ENCODE peak calls at places on chromosomes 2 and 18, in five cellular contexts. K, P, V, W and A are unnamed samples.

GRCh38 chr2:205970348-205970747 is 115.6 kb downstream of the INO80D start:
- DNase-seq in W (no peak), P (no peak), V (no peak), K (no peak), A (no peak)

GRCh38 chr2:164609790-164610189 is 11.5 kb downstream of the GRB14 start:
- DNase-seq in P (no peak), V (no peak), K (no peak), W (no peak), A (no peak)

GRCh38 chr18:52716926-52717325 is 376.9 kb downstream of the DCC start:
- DNase-seq in P (peak; percentile 2), K (no peak), V (no peak), W (peak; percentile 73), A (peak; percentile 54)

GRCh38 chr2:1140389-1141003 is 189.8 kb downstream of the SNTG2 start:
- DNase-seq in V (peak; percentile 28), K (no peak), W (no peak), P (peak; percentile 3), A (no peak)

GRCh38 chr2:221104391-221104811 is 467.7 kb downstream of the EPHA4 start:
- DNase-seq in V (peak; percentile 83), K (no peak), P (peak; percentile 44), W (no peak), A (peak; percentile 31)

GRCh38 chr2:120969613-120970355 is 234.1 kb downstream of the GLI2 start:
- DNase-seq in W (no peak), P (no peak), K (no peak), V (no peak), A (no peak)

GRCh38 chr2:180046776-180047175 is 39.7 kb upstream of the CWC22 start:
- DNase-seq in P (no peak), V (peak; percentile 7), K (no peak), W (no peak), A (no peak)

GRCh38 chr2:105103481-105103880 is 65.6 kb downstream of the MRPS9 start:
- DNase-seq in P (no peak), W (no peak), K (no peak), V (no peak), A (no peak)

GRCh38 chr2:20052872-20053281 is 1.4 kb upstream of the LAPTM4A start:
- DNase-seq in W (peak; percentile 79), V (peak; percentile 94), P (peak; percentile 88), K (no peak), A (peak; percentile 85)

GRCh38 chr18:57057890-57058289 is 89.0 kb upstream of the BOD1L2 start:
- DNase-seq in K (no peak), V (no peak), W (no peak), P (no peak), A (no peak)

GRCh38 chr2:163551974-163552373 is 183.8 kb downstream of the FIGN start:
- DNase-seq in W (no peak), P (no peak), V (peak; percentile 63), K (no peak), A (no peak)

GRCh38 chr2:11481789-11482472 is 16.0 kb upstream of the E2F6 start:
- DNase-seq in P (no peak), K (no peak), W (no peak), V (no peak), A (no peak)

GRCh38 chr2:29561241-29562027 is 360.0 kb downstream of the ALK start:
- DNase-seq in W (no peak), K (no peak), V (no peak), P (peak; percentile 31), A (no peak)